ENCODE peak calls at places on chromosomes 1 and 21, in eight cellular contexts. N, B, E, A, P, L, U and Q are unnamed samples. For H3K4me1, the result is how much of the 10 kb centered on the place peaks cover.

GRCh38 chr1:210741564-210741963 is 392.4 kb downstream of the KCNH1 start:
- DNase-seq in B (no peak), U (no peak), A (no peak), L (no peak), P (no peak), E (no peak), N (no peak), Q (no peak)

GRCh38 chr1:30847358-30847972 is 61.1 kb downstream of the SDC3 start:
- DNase-seq in E (no peak), A (peak), L (peak), U (peak), N (no peak), P (peak), B (no peak), Q (no peak)

GRCh38 chr1:210416681-210417080 is 88.0 kb downstream of the HHAT start:
- DNase-seq in U (no peak), L (no peak), A (no peak), E (no peak), P (no peak), N (no peak), B (no peak), Q (no peak)

GRCh38 chr1:201259476-201260235 is 23.6 kb upstream of the PKP1 start:
- DNase-seq in P (no peak), E (no peak), A (peak), B (no peak), U (no peak), N (no peak), L (no peak), Q (no peak)

GRCh38 chr1:245079021-245079609 is 75.7 kb upstream of the KIF26B start:
- DNase-seq in B (no peak), N (peak), P (no peak), E (peak), U (no peak), A (no peak), L (no peak), Q (peak)

GRCh38 chr1:94606471-94606870 is 64.9 kb upstream of the F3 start:
- DNase-seq in L (no peak), N (no peak), P (no peak), E (no peak), U (no peak), A (no peak), B (no peak), Q (no peak)

GRCh38 chr1:26161408-26162219 is 2.7 kb downstream of the FAM110D start:
- DNase-seq in N (peak), B (peak), A (no peak), L (peak), U (no peak), P (peak), E (peak), Q (no peak)

GRCh38 chr1:207856276-207857023 is 54.5 kb downstream of the CD34 start:
- DNase-seq in L (no peak), U (no peak), E (no peak), P (no peak), B (no peak), N (no peak), A (no peak), Q (no peak)

GRCh38 chr21:25421327-25422028 is 185.8 kb downstream of the MRPL39 start:
- DNase-seq in N (peak), A (peak), U (peak), P (no peak), L (peak), B (peak), E (peak), Q (peak)

GRCh38 chr1:178693368-178693767 is 31.7 kb upstream of the RALGPS2 start:
- DNase-seq in P (no peak), B (no peak), A (peak), L (no peak), U (no peak), N (no peak), E (no peak), Q (no peak)

GRCh38 chr1:96487404-96487803 is 234.2 kb upstream of the PTBP2 start:
- DNase-seq in U (no peak), B (no peak), A (no peak), E (no peak), N (no peak), L (peak), P (no peak), Q (no peak)

GRCh38 chr1:16984717-16985116 is 4.3 kb upstream of the MFAP2 start:
- DNase-seq in A (no peak), N (no peak), L (peak), U (peak), B (no peak), E (peak), P (peak), Q (no peak)

GRCh38 chr1:164440222-164440621 is 118.8 kb upstream of the PBX1 start:
- DNase-seq in L (peak), B (no peak), E (peak), P (no peak), N (peak), A (peak), U (no peak), Q (no peak)

GRCh38 chr1:174398246-174398645 is 49.5 kb upstream of the GPR52 start:
- DNase-seq in A (no peak), N (no peak), B (no peak), U (no peak), P (no peak), L (no peak), E (no peak), Q (no peak)

GRCh38 chr21:18368193-18368592 is 35.4 kb downstream of the TMPRSS15 start:
- DNase-seq in B (no peak), L (no peak), N (no peak), A (no peak), P (no peak), U (no peak), E (no peak), Q (no peak)

GRCh38 chr1:160211010-160211790 is 6.0 kb downstream of the PEA15 start:
- DNase-seq in U (no peak), E (no peak), P (no peak), A (no peak), B (no peak), L (no peak), N (no peak), Q (no peak)
- H3K4me1 ChIP-seq in U (under half), E (under half), P (under half), A (under half), B (under half), L (under half), N (under half), Q (under half)

GRCh38 chr1:9298282-9298681 is 5.6 kb downstream of the SPSB1 start:
- DNase-seq in P (no peak), E (no peak), L (no peak), B (no peak), N (no peak), A (no peak), U (no peak), Q (no peak)

GRCh38 chr1:9303916-9304315 is 11.2 kb downstream of the SPSB1 start:
- DNase-seq in N (no peak), E (no peak), P (peak), A (no peak), L (no peak), B (no peak), U (no peak), Q (no peak)

GRCh38 chr1:9297831-9298230 is 5.1 kb downstream of the SPSB1 start:
- DNase-seq in A (no peak), B (no peak), E (no peak), P (no peak), N (no peak), U (no peak), L (no peak), Q (no peak)

GRCh38 chr1:9302745-9303524 is 10.2 kb downstream of the SPSB1 start:
- DNase-seq in U (no peak), P (peak), E (peak), B (peak), N (no peak), A (no peak), L (no peak), Q (peak)

GRCh38 chr1:9300623-9301022 is 7.9 kb downstream of the SPSB1 start:
- DNase-seq in E (no peak), U (no peak), L (no peak), A (no peak), N (no peak), P (peak), B (no peak), Q (no peak)
- H3K4me1 ChIP-seq in E (under half), U (half or more), L (half or more), A (under half), N (under half), P (half or more), B (under half), Q (under half)

GRCh38 chr1:9687120-9687875 is 35.8 kb downstream of the PIK3CD start:
- DNase-seq in U (peak), P (peak), B (peak), A (peak), L (peak), N (peak), E (peak), Q (peak)
- H3K4me1 ChIP-seq in U (under half), P (under half), B (half or more), A (under half), L (under half), N (under half), E (under half), Q (under half)

DNA sequence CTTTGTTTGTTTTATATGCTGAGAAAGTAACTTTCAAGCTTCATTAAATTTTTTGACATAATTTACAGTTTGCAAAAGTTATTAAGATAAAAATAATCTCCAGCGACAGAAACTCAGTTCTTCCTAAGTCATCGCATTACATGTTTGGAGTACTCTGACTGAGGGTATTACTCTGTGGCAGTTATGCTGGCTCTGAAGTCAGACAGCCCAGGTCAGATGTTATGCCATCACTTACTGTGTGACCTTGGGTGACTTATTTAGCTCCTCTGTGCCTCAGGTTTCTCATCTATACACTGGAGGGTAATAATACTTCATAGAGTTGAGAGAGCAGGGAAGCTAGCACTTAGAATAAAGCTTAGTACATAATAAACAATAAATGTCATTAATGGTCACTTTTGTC is 26.4 kb downstream of the PRKAA2 start:
- DNase-seq in E (no peak), P (no peak), U (no peak), A (no peak), L (no peak), B (no peak), N (no peak), Q (no peak)
- H3K4me1 ChIP-seq in E (under half), P (half or more), U (under half), A (under half), L (under half), B (under half), N (under half), Q (under half)

DNA sequence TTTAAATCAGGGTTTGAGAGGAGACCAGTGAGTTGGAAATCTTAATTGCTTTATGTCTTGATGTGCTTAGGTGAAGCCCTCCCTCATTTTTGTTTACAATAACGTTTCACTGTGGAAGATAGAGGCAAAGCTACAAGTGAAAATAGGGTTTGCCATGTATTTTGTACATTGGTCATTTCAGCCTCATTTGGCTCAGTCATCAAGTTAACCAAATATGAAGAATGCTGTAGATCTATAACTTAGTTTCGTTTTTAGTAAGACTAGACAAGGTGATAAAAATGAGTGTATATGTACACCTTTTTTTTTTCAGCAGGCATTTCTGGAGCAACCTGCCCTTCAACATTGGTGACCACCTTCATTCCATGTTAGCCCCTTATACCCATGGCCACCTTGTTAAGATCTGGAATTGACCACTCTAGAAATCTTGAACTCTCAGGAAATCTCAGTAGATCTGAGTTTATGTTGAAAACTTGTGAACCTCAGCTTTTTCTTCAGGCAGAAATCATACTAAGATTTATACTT is 2.9 kb downstream of the NFYC start:
- DNase-seq in P (no peak), N (no peak), E (no peak), B (no peak), A (no peak), L (no peak), U (no peak), Q (no peak)
- H3K4me1 ChIP-seq in P (under half), N (under half), E (under half), B (under half), A (under half), L (under half), U (under half), Q (half or more)

GRCh38 chr1:14773621-14774020 is 175.1 kb downstream of the KAZN start:
- DNase-seq in N (no peak), B (no peak), L (no peak), E (no peak), P (no peak), A (no peak), U (no peak), Q (no peak)
- H3K4me1 ChIP-seq in N (under half), B (under half), L (under half), E (under half), P (under half), A (under half), U (under half), Q (under half)

GRCh38 chr21:45407629-45408247 is 2.8 kb downstream of the COL18A1 start:
- DNase-seq in U (no peak), B (no peak), P (peak), E (no peak), A (no peak), N (no peak), L (no peak), Q (no peak)
- H3K4me1 ChIP-seq in U (under half), B (under half), P (under half), E (under half), A (under half), N (under half), L (half or more), Q (under half)

GRCh38 chr1:182685186-182685585 is 799 bp upstream of the RGS8 start:
- DNase-seq in P (no peak), A (no peak), N (no peak), U (no peak), E (no peak), B (no peak), L (no peak), Q (no peak)
- H3K4me1 ChIP-seq in P (under half), A (under half), N (under half), U (under half), E (under half), B (under half), L (under half), Q (under half)

GRCh38 chr1:24199291-24199900 is 12.3 kb upstream of the IFNLR1 start:
- DNase-seq in U (peak), A (peak), N (peak), L (peak), E (peak), P (peak), B (peak), Q (peak)
- H3K4me1 ChIP-seq in U (under half), A (under half), N (half or more), L (under half), E (under half), P (under half), B (under half), Q (half or more)

GRCh38 chr1:112626193-112626592 is 6.6 kb downstream of the CAPZA1 start:
- DNase-seq in P (no peak), U (no peak), E (no peak), B (no peak), N (no peak), A (no peak), L (no peak), Q (no peak)
- H3K4me1 ChIP-seq in P (half or more), U (under half), E (under half), B (half or more), N (under half), A (under half), L (under half), Q (half or more)